ENCODE peak calls at places on chromosomes 4 and X, in seven cellular contexts. One of them, this sample, is unnamed.

GRCh38 chrX:110226931-110227330 is 91.0 kb downstream of the AMMECR1 start:
- DNase-seq in adrenal gland: no peak
- DNase-seq in lower leg skin: no peak
- DNase-seq in ovary: no peak
- DNase-seq in endothelial cell of umbilical vein: peak; percentile 27
- DNase-seq in A549: no peak
- DNase-seq in uterus: no peak
- DNase-seq in this sample: no peak

GRCh38 chrX:23861215-23861896 is 46.4 kb downstream of the APOO start:
- DNase-seq in lower leg skin: no peak
- DNase-seq in A549: no peak
- DNase-seq in ovary: no peak
- DNase-seq in uterus: no peak
- DNase-seq in adrenal gland: no peak
- DNase-seq in endothelial cell of umbilical vein: no peak
- DNase-seq in this sample: no peak

GRCh38 chrX:108121291-108121690 is 29.7 kb downstream of the ATG4A start:
- DNase-seq in lower leg skin: no peak
- DNase-seq in A549: no peak
- DNase-seq in ovary: no peak
- DNase-seq in adrenal gland: no peak
- DNase-seq in endothelial cell of umbilical vein: no peak
- DNase-seq in uterus: no peak
- DNase-seq in this sample: no peak

GRCh38 chrX:25015486-25016360 is at the start of gene ARX:
- DNase-seq in uterus: no peak
- DNase-seq in adrenal gland: peak; percentile 54
- DNase-seq in A549: peak; percentile 57
- DNase-seq in lower leg skin: no peak
- DNase-seq in ovary: peak; percentile 89
- DNase-seq in endothelial cell of umbilical vein: peak; percentile 31
- DNase-seq in this sample: peak; percentile 65

GRCh38 chrX:52271212-52271611 is 86.5 kb downstream of the MAGED4 start:
- DNase-seq in ovary: no peak
- DNase-seq in endothelial cell of umbilical vein: no peak
- DNase-seq in uterus: no peak
- DNase-seq in A549: peak; percentile 25
- DNase-seq in lower leg skin: no peak
- DNase-seq in adrenal gland: no peak
- DNase-seq in this sample: peak; percentile 61

GRCh38 chr4:99723555-99724450 is 66.2 kb upstream of the C4orf54 start:
- DNase-seq in A549: peak; percentile 68
- DNase-seq in lower leg skin: no peak
- DNase-seq in ovary: peak; percentile 42
- DNase-seq in uterus: peak; percentile 73
- DNase-seq in endothelial cell of umbilical vein: peak; percentile 4
- DNase-seq in adrenal gland: peak; percentile 92
- DNase-seq in this sample: peak; percentile 92

GRCh38 chr4:52317361-52317879 is 266.3 kb downstream of the SPATA18 start:
- DNase-seq in A549: no peak
- DNase-seq in ovary: no peak
- DNase-seq in adrenal gland: no peak
- DNase-seq in lower leg skin: no peak
- DNase-seq in endothelial cell of umbilical vein: no peak
- DNase-seq in uterus: no peak
- DNase-seq in this sample: no peak

GRCh38 chr4:680565-680930 is 6.2 kb downstream of the MYL5 start:
- DNase-seq in endothelial cell of umbilical vein: no peak
- DNase-seq in uterus: no peak
- DNase-seq in adrenal gland: peak; percentile 72
- DNase-seq in A549: no peak
- DNase-seq in ovary: no peak
- DNase-seq in lower leg skin: peak; percentile 90
- DNase-seq in this sample: peak; percentile 37

GRCh38 chr4:174522183-174523002 is at the start of gene HPGD:
- DNase-seq in endothelial cell of umbilical vein: no peak
- DNase-seq in A549: peak; percentile 73
- DNase-seq in lower leg skin: peak; percentile 96
- DNase-seq in ovary: peak; percentile 28
- DNase-seq in uterus: peak; percentile 52
- DNase-seq in adrenal gland: peak; percentile 81
- DNase-seq in this sample: peak; percentile 89

GRCh38 chr4:168981460-168981859 is 28.6 kb downstream of the CBR4 start:
- DNase-seq in uterus: no peak
- DNase-seq in lower leg skin: no peak
- DNase-seq in ovary: no peak
- DNase-seq in A549: no peak
- DNase-seq in endothelial cell of umbilical vein: peak; percentile 14
- DNase-seq in adrenal gland: no peak
- DNase-seq in this sample: no peak

GRCh38 chr4:37816006-37816405 is 10.5 kb upstream of the PGM2 start:
- DNase-seq in endothelial cell of umbilical vein: no peak
- DNase-seq in adrenal gland: no peak
- DNase-seq in A549: no peak
- DNase-seq in lower leg skin: no peak
- DNase-seq in uterus: no peak
- DNase-seq in ovary: no peak
- DNase-seq in this sample: no peak

GRCh38 chr4:173834151-173834550 is 304.1 kb upstream of the HAND2 start:
- DNase-seq in adrenal gland: no peak
- DNase-seq in A549: peak; percentile 20
- DNase-seq in lower leg skin: no peak
- DNase-seq in endothelial cell of umbilical vein: no peak
- DNase-seq in uterus: no peak
- DNase-seq in ovary: no peak
- DNase-seq in this sample: peak; percentile 2

GRCh38 chr4:184345573-184345922 is 127.9 kb upstream of the ENPP6 start:
- DNase-seq in uterus: no peak
- DNase-seq in adrenal gland: peak; percentile 96
- DNase-seq in ovary: no peak
- DNase-seq in endothelial cell of umbilical vein: no peak
- DNase-seq in A549: no peak
- DNase-seq in lower leg skin: no peak
- DNase-seq in this sample: no peak

GRCh38 chr4:19193274-19193962 is 1058.3 kb upstream of the SLIT2 start:
- DNase-seq in adrenal gland: no peak
- DNase-seq in lower leg skin: no peak
- DNase-seq in endothelial cell of umbilical vein: no peak
- DNase-seq in A549: no peak
- DNase-seq in uterus: no peak
- DNase-seq in ovary: no peak
- DNase-seq in this sample: no peak

GRCh38 chr4:124591646-124592045 is 120.9 kb downstream of the ANKRD50 start:
- DNase-seq in lower leg skin: no peak
- DNase-seq in adrenal gland: no peak
- DNase-seq in ovary: no peak
- DNase-seq in A549: no peak
- DNase-seq in endothelial cell of umbilical vein: no peak
- DNase-seq in uterus: no peak
- DNase-seq in this sample: no peak

GRCh38 chrX:151151668-151152267 is 24.6 kb upstream of the GPR50 start:
- DNase-seq in uterus: no peak
- DNase-seq in A549: peak; percentile 57
- DNase-seq in lower leg skin: no peak
- DNase-seq in adrenal gland: peak; percentile 52
- DNase-seq in ovary: no peak
- DNase-seq in endothelial cell of umbilical vein: peak; percentile 40
- DNase-seq in this sample: peak; percentile 79

GRCh38 chr4:45063701-45064100 is 337.3 kb upstream of the GNPDA2 start:
- DNase-seq in endothelial cell of umbilical vein: no peak
- DNase-seq in adrenal gland: no peak
- DNase-seq in ovary: no peak
- DNase-seq in A549: no peak
- DNase-seq in uterus: no peak
- DNase-seq in lower leg skin: no peak
- DNase-seq in this sample: no peak

GRCh38 chr4:168734703-168735688 is 238.1 kb downstream of the PALLD start:
- DNase-seq in A549: no peak
- DNase-seq in ovary: no peak
- DNase-seq in adrenal gland: no peak
- DNase-seq in uterus: no peak
- DNase-seq in lower leg skin: no peak
- DNase-seq in endothelial cell of umbilical vein: no peak
- DNase-seq in this sample: no peak

GRCh38 chrX:86033385-86033784 is 14.0 kb downstream of the CHM start:
- DNase-seq in uterus: no peak
- DNase-seq in A549: no peak
- DNase-seq in endothelial cell of umbilical vein: no peak
- DNase-seq in ovary: no peak
- DNase-seq in lower leg skin: no peak
- DNase-seq in adrenal gland: no peak
- DNase-seq in this sample: no peak

GRCh38 chr4:107253090-107253489 is 217.0 kb upstream of the DKK2 start:
- DNase-seq in ovary: no peak
- DNase-seq in A549: no peak
- DNase-seq in lower leg skin: no peak
- DNase-seq in endothelial cell of umbilical vein: no peak
- DNase-seq in adrenal gland: no peak
- DNase-seq in uterus: no peak
- DNase-seq in this sample: no peak

GRCh38 chr4:83219991-83220360 is 64.6 kb downstream of the COQ2 start:
- DNase-seq in ovary: no peak
- DNase-seq in endothelial cell of umbilical vein: no peak
- DNase-seq in A549: no peak
- DNase-seq in uterus: no peak
- DNase-seq in lower leg skin: no peak
- DNase-seq in adrenal gland: no peak
- DNase-seq in this sample: no peak

GRCh38 chr4:5712931-5713330 is 1.9 kb downstream of the EVC start:
- DNase-seq in adrenal gland: peak; percentile 14
- DNase-seq in endothelial cell of umbilical vein: no peak
- DNase-seq in A549: no peak
- DNase-seq in lower leg skin: peak; percentile 71
- DNase-seq in uterus: no peak
- DNase-seq in ovary: no peak
- DNase-seq in this sample: no peak

GRCh38 chr4:5713861-5714260 is 2.9 kb downstream of the EVC start:
- DNase-seq in adrenal gland: peak; percentile 23
- DNase-seq in A549: no peak
- DNase-seq in endothelial cell of umbilical vein: no peak
- DNase-seq in ovary: no peak
- DNase-seq in uterus: no peak
- DNase-seq in lower leg skin: peak; percentile 62
- DNase-seq in this sample: no peak

GRCh38 chr4:5711479-5712184 is 631 bp downstream of the EVC start:
- DNase-seq in lower leg skin: peak; percentile 88
- DNase-seq in endothelial cell of umbilical vein: peak; percentile 43
- DNase-seq in uterus: peak; percentile 30
- DNase-seq in adrenal gland: peak; percentile 52
- DNase-seq in ovary: peak; percentile 58
- DNase-seq in A549: peak; percentile 55
- DNase-seq in this sample: no peak

GRCh38 chr4:5710962-5711478 is at the start of gene EVC:
- DNase-seq in adrenal gland: peak; percentile 80
- DNase-seq in A549: peak; percentile 70
- DNase-seq in lower leg skin: peak; percentile 96
- DNase-seq in endothelial cell of umbilical vein: peak; percentile 67
- DNase-seq in ovary: peak; percentile 90
- DNase-seq in uterus: peak; percentile 87
- DNase-seq in this sample: peak; percentile 8

DNA sequence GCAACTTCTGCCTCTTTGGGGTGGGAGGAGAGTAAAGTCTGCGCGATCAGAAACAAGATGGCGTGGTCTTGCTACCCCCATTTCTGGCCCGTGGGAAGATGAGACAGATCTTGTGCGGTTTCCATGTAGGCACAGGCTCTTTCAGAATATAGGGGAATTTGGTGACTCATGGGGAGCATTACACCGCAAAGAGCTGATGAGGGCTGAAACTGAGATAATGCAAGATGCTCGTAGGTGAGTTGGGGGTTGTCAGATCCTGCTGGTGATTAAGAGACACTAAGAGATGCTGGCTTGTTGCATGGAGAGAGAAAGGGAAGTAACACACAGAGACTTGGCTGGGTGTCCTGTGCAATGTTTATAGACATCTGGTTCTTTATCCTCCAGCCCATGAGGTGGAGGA is 1.5 kb downstream of the EVC start:
- DNase-seq in endothelial cell of umbilical vein: no peak
- DNase-seq in A549: no peak
- DNase-seq in adrenal gland: no peak
- DNase-seq in ovary: no peak
- DNase-seq in lower leg skin: no peak
- DNase-seq in uterus: no peak
- DNase-seq in this sample: no peak
- TF ChIP-seq POLR2A in endothelial cell of umbilical vein: no peak
- TF ChIP-seq POLR2A in A549: no peak
- TF ChIP-seq POLR2A in adrenal gland: no peak
- TF ChIP-seq POLR2A in ovary: no peak
- TF ChIP-seq POLR2A in lower leg skin: no peak
- TF ChIP-seq POLR2A in uterus: no peak
- TF ChIP-seq POLR2A in this sample: no peak

GRCh38 chr4:55127053-55127452 is 1.7 kb upstream of the KDR start:
- DNase-seq in lower leg skin: no peak
- DNase-seq in A549: no peak
- DNase-seq in uterus: no peak
- DNase-seq in ovary: no peak
- DNase-seq in adrenal gland: no peak
- DNase-seq in endothelial cell of umbilical vein: no peak
- DNase-seq in this sample: no peak

GRCh38 chr4:55125763-55126541 is 557 bp upstream of the KDR start:
- DNase-seq in adrenal gland: no peak
- DNase-seq in lower leg skin: no peak
- DNase-seq in uterus: peak; percentile 27
- DNase-seq in A549: no peak
- DNase-seq in endothelial cell of umbilical vein: peak; percentile 39
- DNase-seq in ovary: no peak
- DNase-seq in this sample: no peak

GRCh38 chr4:55124337-55125076 is 888 bp downstream of the KDR start:
- DNase-seq in endothelial cell of umbilical vein: peak; percentile 37
- DNase-seq in uterus: peak; percentile 21
- DNase-seq in A549: no peak
- DNase-seq in lower leg skin: no peak
- DNase-seq in ovary: no peak
- DNase-seq in adrenal gland: no peak
- DNase-seq in this sample: no peak

GRCh38 chr4:55123791-55124190 is 1.6 kb downstream of the KDR start:
- DNase-seq in ovary: no peak
- DNase-seq in adrenal gland: no peak
- DNase-seq in lower leg skin: no peak
- DNase-seq in uterus: no peak
- DNase-seq in endothelial cell of umbilical vein: peak; percentile 45
- DNase-seq in A549: no peak
- DNase-seq in this sample: no peak

GRCh38 chr4:55125087-55125721 is at the start of gene KDR:
- DNase-seq in endothelial cell of umbilical vein: peak; percentile 68
- DNase-seq in lower leg skin: peak; percentile 84
- DNase-seq in ovary: peak; percentile 43
- DNase-seq in adrenal gland: no peak
- DNase-seq in uterus: peak; percentile 76
- DNase-seq in A549: no peak
- DNase-seq in this sample: no peak
- TF ChIP-seq POLR2A in endothelial cell of umbilical vein: peak; percentile 98
- TF ChIP-seq POLR2A in lower leg skin: no peak
- TF ChIP-seq POLR2A in ovary: peak; percentile 22
- TF ChIP-seq POLR2A in adrenal gland: no peak
- TF ChIP-seq POLR2A in uterus: peak; percentile 83
- TF ChIP-seq POLR2A in A549: no peak
- TF ChIP-seq POLR2A in this sample: no peak

GRCh38 chr4:177309525-177310371 is at the start of gene NEIL3:
- DNase-seq in A549: peak; percentile 91
- DNase-seq in lower leg skin: peak; percentile 96
- DNase-seq in endothelial cell of umbilical vein: peak; percentile 90
- DNase-seq in adrenal gland: peak; percentile 93
- DNase-seq in ovary: peak; percentile 91
- DNase-seq in uterus: peak; percentile 78
- DNase-seq in this sample: peak; percentile 95
- TF ChIP-seq POLR2A in A549: no peak
- TF ChIP-seq POLR2A in lower leg skin: no peak
- TF ChIP-seq POLR2A in endothelial cell of umbilical vein: peak; percentile 65
- TF ChIP-seq POLR2A in adrenal gland: no peak
- TF ChIP-seq POLR2A in ovary: no peak
- TF ChIP-seq POLR2A in uterus: no peak
- TF ChIP-seq POLR2A in this sample: peak; percentile 83

GRCh38 chr4:54367059-54367458 is 138.0 kb downstream of the PDGFRA start:
- DNase-seq in adrenal gland: no peak
- DNase-seq in endothelial cell of umbilical vein: no peak
- DNase-seq in ovary: no peak
- DNase-seq in A549: no peak
- DNase-seq in lower leg skin: no peak
- DNase-seq in uterus: no peak
- DNase-seq in this sample: no peak
- TF ChIP-seq POLR2A in adrenal gland: no peak
- TF ChIP-seq POLR2A in endothelial cell of umbilical vein: no peak
- TF ChIP-seq POLR2A in ovary: no peak
- TF ChIP-seq POLR2A in A549: no peak
- TF ChIP-seq POLR2A in lower leg skin: no peak
- TF ChIP-seq POLR2A in uterus: no peak
- TF ChIP-seq POLR2A in this sample: no peak